ENCODE peak calls at places on chromosome 5, in ten cellular contexts. S, D, Z, L, K, N, O, R, P and V are unnamed samples. For H3K9me3, the result is how much of the 10 kb centered on the place peaks cover.

GRCh38 chr5:93791520-93791972 is 50.1 kb upstream of the POU5F2 start:
- DNase-seq in N (no peak), P (no peak), L (no peak), S (no peak), K (no peak), O (no peak), R (no peak), Z (no peak), D (no peak), V (no peak)

GRCh38 chr5:61059499-61059898 is 102.8 kb downstream of the SMIM15 start:
- DNase-seq in Z (no peak), L (no peak), D (no peak), O (no peak), P (no peak), N (no peak), R (no peak), K (no peak), S (no peak), V (no peak)

GRCh38 chr5:74251106-74252032 is 389.2 kb downstream of the ENC1 start:
- DNase-seq in O (no peak), L (no peak), K (no peak), P (no peak), Z (no peak), D (no peak), R (peak), N (no peak), S (no peak), V (no peak)

GRCh38 chr5:172637122-172637580 is 3.9 kb upstream of the NEURL1B start:
- DNase-seq in Z (no peak), O (no peak), L (no peak), R (peak), D (no peak), K (no peak), P (no peak), S (no peak), N (no peak), V (no peak)

GRCh38 chr5:33043598-33043997 is 332.5 kb downstream of the NPR3 start:
- DNase-seq in L (no peak), S (no peak), O (no peak), Z (no peak), R (no peak), D (no peak), K (no peak), P (no peak), N (no peak), V (no peak)

GRCh38 chr5:2261002-2261703 is 378.4 kb upstream of the IRX4 start:
- DNase-seq in Z (no peak), P (no peak), K (no peak), L (no peak), R (no peak), O (no peak), N (no peak), S (peak), D (no peak), V (no peak)

GRCh38 chr5:4245511-4245910 is 649.9 kb downstream of the IRX1 start:
- DNase-seq in S (no peak), O (no peak), L (no peak), R (no peak), D (no peak), K (no peak), N (no peak), Z (no peak), P (no peak), V (no peak)

GRCh38 chr5:94754824-94755223 is 136.4 kb downstream of the SLF1 start:
- DNase-seq in Z (no peak), L (no peak), N (no peak), D (no peak), R (no peak), P (no peak), O (no peak), K (no peak), S (no peak), V (no peak)

GRCh38 chr5:73591102-73591695 is 25.7 kb downstream of the UTP15 start:
- DNase-seq in P (peak), L (no peak), K (peak), D (no peak), R (no peak), N (no peak), O (no peak), S (no peak), Z (peak), V (peak)

GRCh38 chr5:81759632-81760005 is 8.7 kb upstream of the SSBP2 start:
- DNase-seq in O (no peak), D (no peak), S (no peak), L (no peak), Z (no peak), N (no peak), R (no peak), K (no peak), P (no peak), V (no peak)

GRCh38 chr5:168877132-168877895 is 298.1 kb upstream of the PANK3 start:
- DNase-seq in Z (no peak), D (no peak), N (no peak), K (no peak), R (no peak), S (no peak), P (no peak), O (no peak), L (no peak), V (no peak)

GRCh38 chr5:110034076-110034475 is 344.3 kb downstream of the MAN2A1 start:
- DNase-seq in L (no peak), D (no peak), P (no peak), R (no peak), Z (no peak), K (no peak), N (no peak), S (no peak), O (no peak), V (no peak)

GRCh38 chr5:67538855-67539506 is 342.4 kb upstream of the CD180 start:
- DNase-seq in S (no peak), R (no peak), P (no peak), D (no peak), O (no peak), Z (no peak), L (no peak), N (no peak), K (no peak), V (no peak)

GRCh38 chr5:34003941-34004340 is 3.9 kb downstream of the AMACR start:
- DNase-seq in S (no peak), N (no peak), K (no peak), Z (no peak), P (no peak), D (no peak), L (no peak), O (no peak), R (no peak), V (no peak)

GRCh38 chr5:153629027-153629426 is 138.6 kb downstream of the GRIA1 start:
- DNase-seq in D (no peak), P (no peak), K (peak), O (peak), L (peak), N (no peak), S (peak), Z (no peak), R (peak), V (no peak)

DNA sequence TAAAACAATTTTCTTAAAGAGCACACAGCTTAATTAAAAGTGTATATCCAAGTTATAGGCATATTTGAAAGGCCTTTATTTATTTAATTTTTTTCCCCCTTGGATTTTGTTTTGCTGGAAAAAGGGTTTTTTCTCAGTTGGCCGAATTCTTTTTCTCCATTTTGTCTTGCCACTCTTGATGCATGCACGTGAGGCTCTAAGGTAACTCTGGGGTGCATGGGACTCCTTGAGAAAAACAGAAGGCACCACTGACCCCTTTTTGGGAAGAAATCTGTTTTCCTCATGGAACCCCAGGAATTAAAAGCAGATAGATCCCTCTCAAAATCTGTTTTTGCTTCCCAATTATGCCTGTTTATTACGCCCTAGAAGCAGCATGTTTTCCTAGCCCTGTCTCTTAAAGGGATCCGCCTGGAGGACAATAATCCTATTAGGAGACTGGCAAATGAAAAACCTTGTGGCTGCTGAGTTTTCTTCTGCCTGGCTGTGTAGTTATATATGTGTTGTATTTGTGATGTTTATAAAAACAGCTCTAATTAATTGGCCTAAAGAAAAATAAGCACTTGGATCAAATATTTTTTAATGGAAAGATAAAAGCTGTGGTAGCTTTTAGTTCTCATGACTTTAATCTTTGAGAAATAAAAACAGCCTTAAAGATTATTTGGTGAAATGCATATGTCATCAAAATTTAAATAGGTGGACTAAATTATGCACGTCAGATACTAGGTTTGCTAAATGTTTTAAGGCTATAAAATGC is 435.1 kb upstream of the CDH9 start:
- DNase-seq in D (no peak), R (no peak), K (no peak), Z (peak), P (no peak), L (no peak), O (no peak), S (no peak), N (no peak), V (no peak)
- H3K9me3 ChIP-seq in D (under half), R (under half), K (under half), Z (under half), P (under half), L (under half), O (under half), S (under half), N (under half), V (under half)

GRCh38 chr5:122773615-122774014 is 1.3 kb upstream of the SNX2 start:
- DNase-seq in K (no peak), N (no peak), S (no peak), D (no peak), O (no peak), P (no peak), Z (no peak), L (no peak), R (no peak), V (no peak)

GRCh38 chr5:122775713-122776084 is 819 bp downstream of the SNX2 start:
- DNase-seq in R (no peak), P (no peak), Z (no peak), O (no peak), N (no peak), S (no peak), L (no peak), D (no peak), K (no peak), V (no peak)

GRCh38 chr5:122774519-122774860 is 390 bp upstream of the SNX2 start:
- DNase-seq in R (no peak), D (no peak), P (no peak), K (no peak), O (no peak), L (no peak), S (no peak), Z (peak), N (no peak), V (no peak)

GRCh38 chr5:122776143-122776542 is 1.3 kb downstream of the SNX2 start:
- DNase-seq in O (no peak), D (no peak), S (no peak), K (no peak), P (no peak), L (no peak), Z (no peak), N (no peak), R (no peak), V (no peak)

DNA sequence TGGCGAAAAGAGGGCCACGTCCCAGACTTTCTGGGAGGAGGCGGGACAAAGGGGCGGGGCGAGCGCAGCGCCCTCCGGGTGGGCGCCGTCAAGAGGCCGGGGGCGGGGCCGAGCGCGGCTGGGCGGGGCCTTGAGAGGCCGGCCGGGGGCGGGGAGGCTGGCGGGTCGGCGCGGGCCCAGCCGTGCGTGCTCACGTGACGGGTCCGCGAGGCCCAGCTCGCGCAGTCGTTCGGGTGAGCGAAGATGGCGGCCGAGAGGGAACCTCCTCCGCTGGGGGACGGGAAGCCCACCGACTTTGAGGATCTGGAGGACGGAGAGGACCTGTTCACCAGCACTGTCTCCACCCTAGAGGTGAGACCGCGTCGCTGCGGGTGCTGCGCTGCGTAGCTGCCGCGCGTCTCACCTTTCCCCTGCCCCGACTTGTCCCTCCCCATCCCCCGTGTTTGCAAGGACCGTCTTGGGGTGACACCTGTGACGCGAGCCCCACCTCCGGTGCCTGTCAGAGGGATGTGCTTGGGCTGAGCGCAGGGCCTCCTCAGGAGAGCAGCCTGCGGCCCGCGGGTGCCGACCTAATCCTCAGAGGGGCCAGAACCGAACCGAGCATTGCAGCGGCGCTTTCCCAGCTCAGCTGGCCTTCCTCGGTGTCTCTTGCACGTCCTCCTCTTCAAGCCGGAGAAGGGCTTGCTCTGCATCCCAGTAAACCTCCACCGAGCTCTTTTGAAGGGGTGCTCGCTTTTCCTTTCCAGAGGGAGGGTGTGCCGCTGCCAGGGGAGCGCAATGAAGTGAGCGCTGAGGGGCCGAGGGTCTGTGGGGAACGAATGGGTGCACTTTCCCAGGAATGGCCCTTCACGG is at the start of gene SNX2:
- DNase-seq in O (peak), R (peak), S (peak), D (peak), L (peak), N (peak), Z (peak), P (peak), K (peak), V (peak)
- H3K4me3 ChIP-seq in O (peak), R (peak), S (peak), D (peak), L (peak), N (peak), Z (peak), P (peak), K (peak), V (peak)

GRCh38 chr5:149445343-149445738 is 66.2 kb upstream of the IL17B start:
- DNase-seq in P (no peak), N (no peak), O (no peak), L (no peak), K (no peak), Z (no peak), S (no peak), R (no peak), D (no peak), V (no peak)

GRCh38 chr5:149450199-149450598 is 71.1 kb upstream of the IL17B start:
- DNase-seq in N (peak), D (peak), P (no peak), O (peak), K (no peak), S (peak), Z (no peak), L (peak), R (peak), V (no peak)

GRCh38 chr5:149445739-149446369 is 66.8 kb upstream of the IL17B start:
- DNase-seq in P (no peak), Z (peak), D (no peak), K (no peak), O (no peak), S (no peak), R (peak), L (no peak), N (no peak), V (no peak)

GRCh38 chr5:149448831-149449714 is 70.0 kb upstream of the IL17B start:
- DNase-seq in P (no peak), O (no peak), R (no peak), S (no peak), N (no peak), L (no peak), K (no peak), D (no peak), Z (no peak), V (no peak)

GRCh38 chr5:149447373-149448367 is 68.6 kb upstream of the IL17B start:
- DNase-seq in K (no peak), R (no peak), D (no peak), L (no peak), O (no peak), Z (no peak), P (no peak), S (no peak), N (no peak), V (no peak)
- H3K27ac ChIP-seq in K (peak), R (peak), D (peak), L (peak), O (peak), Z (peak), P (no peak), S (no peak), N (peak), V (no peak)

GRCh38 chr5:145408048-145408341 is 427.1 kb downstream of the PRELID2 start:
- DNase-seq in L (no peak), O (no peak), D (no peak), S (no peak), R (no peak), Z (no peak), N (no peak), K (no peak), P (no peak), V (no peak)
- H3K9me3 ChIP-seq in L (half or more), O (under half), D (half or more), S (under half), R (under half), Z (under half), N (half or more), K (under half), P (under half), V (under half)

GRCh38 chr5:103132684-103133083 is 12.6 kb downstream of the PPIP5K2 start:
- DNase-seq in R (no peak), S (no peak), D (no peak), O (no peak), L (no peak), Z (no peak), K (no peak), N (no peak), P (no peak), V (no peak)
- H3K4me3 ChIP-seq in R (no peak), S (no peak), D (no peak), O (no peak), L (no peak), Z (no peak), K (peak), N (no peak), P (no peak), V (no peak)

DNA sequence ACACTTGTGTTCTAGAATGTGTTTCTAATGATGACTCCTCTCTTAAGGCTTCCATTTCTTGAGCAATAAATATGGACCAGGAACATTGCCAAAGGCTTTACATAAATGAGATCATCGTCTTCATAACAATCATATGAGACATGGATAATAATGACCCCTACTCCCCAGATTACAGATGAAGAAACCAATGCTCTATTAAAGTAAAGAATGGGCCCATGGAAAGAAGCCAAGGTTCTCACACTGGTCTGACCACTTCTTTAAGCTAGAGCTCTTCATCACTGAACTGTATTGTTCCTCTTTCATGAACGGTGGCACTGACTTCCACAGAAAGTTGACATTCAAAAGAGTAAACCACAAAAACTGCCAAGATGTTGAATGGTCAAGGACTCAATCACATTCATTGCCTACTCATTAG is 65.3 kb downstream of the MARCHF3 start:
- DNase-seq in P (no peak), Z (no peak), L (no peak), R (no peak), D (no peak), N (no peak), K (no peak), S (no peak), O (no peak), V (no peak)
- H3K27ac ChIP-seq in P (no peak), Z (no peak), L (peak), R (no peak), D (no peak), N (no peak), K (no peak), S (no peak), O (no peak), V (no peak)

DNA sequence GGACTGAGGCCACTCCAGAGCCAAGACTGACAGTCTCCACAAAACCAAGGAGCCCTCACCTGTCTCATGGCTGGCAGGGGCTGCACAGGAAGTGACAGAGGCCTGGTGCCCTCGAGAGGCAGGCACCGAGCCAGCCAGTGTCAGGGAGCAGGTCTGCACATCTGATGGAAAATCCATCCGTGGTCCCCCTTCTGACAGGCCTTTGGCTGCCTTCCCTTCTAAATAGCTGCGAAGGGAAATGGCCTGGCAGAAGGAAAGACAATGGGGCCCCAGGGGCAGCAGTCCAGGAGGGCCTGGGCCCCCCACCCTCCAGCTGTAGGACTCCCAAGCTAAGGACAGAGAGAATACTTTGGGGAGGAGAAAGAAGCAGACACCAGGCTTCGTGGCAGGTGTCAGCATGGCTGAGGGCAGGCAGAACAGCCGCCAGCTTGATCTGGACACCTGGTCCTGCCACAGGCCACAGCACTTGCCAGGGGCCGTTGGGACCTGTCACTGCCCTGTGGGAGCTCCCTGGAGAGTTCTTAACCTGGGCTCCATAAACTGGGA is 22.2 kb downstream of the ADAMTS2 start:
- DNase-seq in Z (no peak), O (peak), S (peak), L (no peak), K (no peak), D (peak), N (no peak), P (no peak), R (peak), V (no peak)
- H3K9me3 ChIP-seq in Z (under half), O (under half), S (under half), L (under half), K (under half), D (under half), N (under half), P (under half), R (under half), V (under half)